ENCODE peak calls at places on chromosomes 11 and 22, in four cellular contexts. I, Q, O and K are unnamed samples. For H3K4me1, the result is how much of the 10 kb centered on the place peaks cover.

GRCh38 chr22:40473703-40474102 is 103.3 kb downstream of the SGSM3 start:
- DNase-seq in I (no peak), Q (no peak), O (no peak), K (no peak)

GRCh38 chr22:43434601-43435311 is 22.9 kb downstream of the MPPED1 start:
- DNase-seq in I (no peak), Q (no peak), O (no peak), K (no peak)

GRCh38 chr22:30830907-30831306 is 136.2 kb downstream of the OSBP2 start:
- DNase-seq in I (no peak), Q (no peak), O (peak), K (peak)

GRCh38 chr11:69321877-69322350 is 28.0 kb downstream of the MYEOV start:
- DNase-seq in I (no peak), Q (peak), O (peak), K (peak)

GRCh38 chr11:11691296-11692141 is 69.7 kb upstream of the GALNT18 start:
- DNase-seq in I (no peak), Q (no peak), O (no peak), K (no peak)

GRCh38 chr11:93659841-93660240 is 1.6 kb upstream of the CEP295 start:
- DNase-seq in I (no peak), Q (no peak), O (no peak), K (no peak)

GRCh38 chr11:46446343-46446751 is 54.8 kb upstream of the CHRM4 start:
- DNase-seq in I (no peak), Q (no peak), O (no peak), K (peak)

GRCh38 chr11:34174411-34175041 is 69.1 kb downstream of the NAT10 start:
- DNase-seq in I (peak), Q (peak), O (peak), K (peak)

GRCh38 chr22:43126506-43127165 is 16.1 kb downstream of the BIK start:
- DNase-seq in I (no peak), Q (no peak), O (peak), K (peak)

GRCh38 chr11:124867700-124868099 is 2.5 kb downstream of the ROBO3 start:
- DNase-seq in I (no peak), Q (no peak), O (no peak), K (peak)

GRCh38 chr22:42939941-42940653 is 74.9 kb downstream of the PACSIN2 start:
- DNase-seq in I (no peak), Q (peak), O (peak), K (peak)

GRCh38 chr11:60889869-60890311 is 16.5 kb downstream of the PRPF19 start:
- DNase-seq in I (peak), Q (no peak), O (no peak), K (no peak)

GRCh38 chr11:91660036-91660435 is 564.6 kb upstream of the FAT3 start:
- DNase-seq in I (no peak), Q (no peak), O (no peak), K (no peak)

GRCh38 chr11:69241844-69242582 is 51.9 kb upstream of the MYEOV start:
- DNase-seq in I (no peak), Q (no peak), O (no peak), K (no peak)

DNA sequence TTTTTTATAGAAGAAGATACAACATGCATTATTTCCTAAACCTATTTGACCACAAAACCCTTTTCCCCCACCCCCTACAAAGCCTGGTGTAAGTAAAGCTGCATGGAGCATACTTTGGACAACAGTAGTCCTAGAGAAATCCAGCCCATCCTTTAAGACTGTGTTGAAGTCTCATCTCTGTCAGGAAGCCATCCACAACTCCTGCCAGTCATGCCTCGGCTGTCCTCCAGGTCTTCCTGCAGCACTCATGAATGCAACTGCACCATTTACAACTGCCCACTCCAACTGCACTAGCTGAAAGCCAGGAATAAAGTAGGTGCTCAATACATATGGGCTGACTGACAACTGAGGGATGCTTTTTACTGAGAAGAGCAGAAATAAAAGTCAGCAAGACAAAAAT is 27.3 kb downstream of the IL18BP start:
- DNase-seq in I (no peak), Q (no peak), O (no peak), K (no peak)
- H3K4me1 ChIP-seq in I (under half), Q (under half), O (under half), K (under half)

GRCh38 chr11:126133902-126134301 is 71.2 kb upstream of the CDON start:
- DNase-seq in I (no peak), Q (no peak), O (no peak), K (no peak)

GRCh38 chr11:126137146-126137545 is 74.3 kb downstream of the RPUSD4 start:
- DNase-seq in I (no peak), Q (no peak), O (no peak), K (no peak)

GRCh38 chr11:126134461-126135155 is 71.9 kb upstream of the CDON start:
- DNase-seq in I (no peak), Q (no peak), O (no peak), K (no peak)

GRCh38 chr11:126132319-126132718 is 69.7 kb upstream of the CDON start:
- DNase-seq in I (peak), Q (peak), O (peak), K (no peak)

GRCh38 chr11:126135182-126136176 is 72.8 kb upstream of the CDON start:
- DNase-seq in I (no peak), Q (no peak), O (no peak), K (no peak)
- H3K4me1 ChIP-seq in I (under half), Q (under half), O (under half), K (under half)

GRCh38 chr22:39431216-39431801 is 25.5 kb upstream of the MGAT3 start:
- DNase-seq in I (no peak), Q (peak), O (no peak), K (no peak)
- H3K4me1 ChIP-seq in I (under half), Q (under half), O (under half), K (under half)

GRCh38 chr11:122114976-122115375 is 1.0 kb downstream of the BLID start:
- DNase-seq in I (no peak), Q (no peak), O (no peak), K (no peak)
- H3K4me1 ChIP-seq in I (under half), Q (under half), O (under half), K (under half)

GRCh38 chr11:64857485-64857884 is 13.0 kb upstream of the CDC42BPG start:
- DNase-seq in I (no peak), Q (no peak), O (no peak), K (no peak)
- H3K4me1 ChIP-seq in I (under half), Q (under half), O (under half), K (under half)

GRCh38 chr11:100208207-100208606 is 478.9 kb upstream of the ARHGAP42 start:
- DNase-seq in I (no peak), Q (no peak), O (peak), K (no peak)

GRCh38 chr11:100203789-100204188 is 483.3 kb upstream of the ARHGAP42 start:
- DNase-seq in I (no peak), Q (no peak), O (no peak), K (no peak)

DNA sequence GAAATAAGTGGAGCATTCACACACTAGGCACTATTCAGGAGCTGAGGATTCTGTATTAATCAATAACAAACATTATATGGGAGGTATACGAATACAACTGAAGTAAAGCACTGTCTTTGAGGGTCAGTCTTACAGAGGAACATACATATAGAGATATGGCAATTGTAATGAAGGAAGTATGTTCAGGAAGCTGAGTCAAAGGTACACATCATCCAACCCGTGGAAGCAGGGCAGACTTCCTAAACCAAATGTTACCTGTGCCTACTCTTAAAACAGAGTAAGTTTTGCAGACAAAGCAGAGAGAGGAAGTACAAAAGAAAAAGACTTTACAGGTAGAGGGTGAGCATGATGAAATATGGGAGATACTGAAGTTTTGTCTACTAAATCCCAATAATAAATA is 481.2 kb upstream of the ARHGAP42 start:
- DNase-seq in I (no peak), Q (no peak), O (no peak), K (no peak)
- H3K4me1 ChIP-seq in I (under half), Q (under half), O (under half), K (under half)

GRCh38 chr22:49884503-49885260 is 31.0 kb downstream of the ZBED4 start:
- DNase-seq in I (no peak), Q (no peak), O (no peak), K (no peak)

GRCh38 chr22:49883294-49883640 is 29.6 kb downstream of the ZBED4 start:
- DNase-seq in I (no peak), Q (no peak), O (no peak), K (peak)

GRCh38 chr22:49882519-49883293 is 29.1 kb downstream of the ZBED4 start:
- DNase-seq in I (no peak), Q (no peak), O (no peak), K (peak)

GRCh38 chr22:49885281-49885680 is 31.6 kb downstream of the ZBED4 start:
- DNase-seq in I (no peak), Q (no peak), O (no peak), K (no peak)

GRCh38 chr22:49884075-49884474 is 30.4 kb downstream of the ZBED4 start:
- DNase-seq in I (no peak), Q (no peak), O (no peak), K (no peak)
- H3K4me1 ChIP-seq in I (under half), Q (under half), O (under half), K (under half)